ENCODE peak calls at places on chromosome 20, in five cellular contexts. H is IMR-90, O is OCI-LY7, M is A549, Z is hepatocyte. F is an unnamed sample.
A peak's percentile ranks its signal among the peaks of the same experiment; 100 is the strongest.

GRCh38 chr20:33985830-33986229 is 7.9 kb upstream of the RALY start:
- DNase-seq in H (no peak), O (no peak), M (no peak), Z (no peak), F (no peak)

GRCh38 chr20:22626501-22626900 is 42.1 kb upstream of the FOXA2 start:
- DNase-seq in H (no peak), O (no peak), M (no peak), Z (no peak), F (no peak)

GRCh38 chr20:10447028-10447427 is 11.9 kb downstream of the SLX4IP start:
- DNase-seq in H (peak; percentile 84), O (peak; percentile 54), M (peak; percentile 86), Z (no peak), F (peak; percentile 64)

GRCh38 chr20:2331901-2332565 is 36.2 kb downstream of the TGM3 start:
- DNase-seq in H (no peak), O (no peak), M (no peak), Z (no peak), F (no peak)

GRCh38 chr20:56776345-56776744 is 147.2 kb downstream of the TFAP2C start:
- DNase-seq in H (no peak), O (no peak), M (no peak), Z (no peak), F (no peak)

GRCh38 chr20:46128310-46129151 is 10.4 kb downstream of the CD40 start:
- DNase-seq in H (no peak), O (peak; percentile 17), M (peak; percentile 29), Z (peak; percentile 40), F (no peak)

GRCh38 chr20:324177-325042 is 942 bp upstream of the SOX12 start:
- DNase-seq in H (peak; percentile 72), O (peak; percentile 94), M (peak; percentile 96), Z (peak; percentile 95), F (peak; percentile 90)

GRCh38 chr20:11861479-11861878 is 56.2 kb upstream of the BTBD3 start:
- DNase-seq in H (no peak), O (no peak), M (no peak), Z (no peak), F (no peak)

GRCh38 chr20:58851221-58851968 is 693 bp upstream of the GNAS-AS1 start:
- DNase-seq in H (no peak), O (no peak), M (no peak), Z (no peak), F (no peak)

GRCh38 chr20:64256282-64256947 is 867 bp downstream of the PCMTD2 start:
- DNase-seq in H (peak; percentile 10), O (no peak), M (no peak), Z (no peak), F (peak; percentile 27)

DNA sequence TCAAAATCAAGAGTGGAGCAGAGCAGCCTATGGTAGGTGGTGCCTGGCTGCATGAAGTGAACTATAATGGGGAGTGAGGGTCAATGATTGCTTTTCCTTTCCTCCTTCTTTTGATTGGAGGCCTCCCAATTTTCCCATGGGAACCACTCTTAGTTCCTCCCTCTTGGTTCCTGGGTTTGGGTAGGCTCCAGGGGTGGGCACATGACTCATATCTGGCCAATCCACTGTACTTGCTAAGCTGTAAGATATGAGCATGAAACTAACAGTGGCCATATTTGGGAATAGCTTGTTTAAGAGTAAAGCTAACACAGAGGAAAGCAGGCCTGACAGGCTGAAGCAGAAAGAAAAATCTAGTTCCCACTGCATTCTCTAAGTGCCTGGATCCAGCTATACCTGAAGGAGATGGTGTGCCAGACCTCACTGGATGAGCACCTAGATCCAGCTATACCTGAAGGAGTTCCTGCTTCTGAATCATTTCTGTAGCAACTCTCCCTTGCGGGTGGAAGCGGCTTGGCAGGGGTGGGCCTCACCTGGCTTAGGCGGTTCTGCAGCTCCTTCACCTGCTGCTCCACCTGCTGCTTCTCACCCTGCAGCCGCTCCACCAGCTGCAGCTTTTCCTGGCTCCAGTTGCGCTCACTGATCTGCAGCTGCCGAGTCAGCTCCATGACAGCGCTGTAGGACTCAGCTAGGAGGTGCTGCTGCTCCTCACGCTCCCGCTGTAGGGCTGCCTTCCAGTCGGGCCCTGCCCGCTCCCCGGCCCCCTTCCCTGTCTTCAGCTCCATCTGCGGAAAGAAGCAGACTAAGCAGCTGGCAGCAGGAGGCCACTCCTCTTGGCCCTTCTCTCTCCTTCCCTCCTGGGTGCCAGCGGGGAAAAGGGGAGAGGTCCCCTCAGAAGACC is 29.0 kb upstream of the DSN1 start:
- DNase-seq in H (peak; percentile 90), O (no peak), M (peak; percentile 38), Z (no peak), F (peak; percentile 32)
- TF ChIP-seq CTCF in H (no peak), O (no peak), M (no peak), Z (no peak), F (no peak)

GRCh38 chr20:44009679-44009992 is 95.0 kb downstream of the TOX2 start:
- DNase-seq in H (no peak), O (no peak), M (no peak), Z (no peak), F (no peak)

GRCh38 chr20:44012466-44013226 is 98.0 kb downstream of the TOX2 start:
- DNase-seq in H (no peak), O (no peak), M (no peak), Z (no peak), F (no peak)

GRCh38 chr20:44008806-44009678 is 94.4 kb downstream of the TOX2 start:
- DNase-seq in H (no peak), O (no peak), M (peak; percentile 49), Z (no peak), F (peak; percentile 45)

GRCh38 chr20:44010162-44010704 is 95.6 kb downstream of the TOX2 start:
- DNase-seq in H (no peak), O (no peak), M (no peak), Z (no peak), F (no peak)

DNA sequence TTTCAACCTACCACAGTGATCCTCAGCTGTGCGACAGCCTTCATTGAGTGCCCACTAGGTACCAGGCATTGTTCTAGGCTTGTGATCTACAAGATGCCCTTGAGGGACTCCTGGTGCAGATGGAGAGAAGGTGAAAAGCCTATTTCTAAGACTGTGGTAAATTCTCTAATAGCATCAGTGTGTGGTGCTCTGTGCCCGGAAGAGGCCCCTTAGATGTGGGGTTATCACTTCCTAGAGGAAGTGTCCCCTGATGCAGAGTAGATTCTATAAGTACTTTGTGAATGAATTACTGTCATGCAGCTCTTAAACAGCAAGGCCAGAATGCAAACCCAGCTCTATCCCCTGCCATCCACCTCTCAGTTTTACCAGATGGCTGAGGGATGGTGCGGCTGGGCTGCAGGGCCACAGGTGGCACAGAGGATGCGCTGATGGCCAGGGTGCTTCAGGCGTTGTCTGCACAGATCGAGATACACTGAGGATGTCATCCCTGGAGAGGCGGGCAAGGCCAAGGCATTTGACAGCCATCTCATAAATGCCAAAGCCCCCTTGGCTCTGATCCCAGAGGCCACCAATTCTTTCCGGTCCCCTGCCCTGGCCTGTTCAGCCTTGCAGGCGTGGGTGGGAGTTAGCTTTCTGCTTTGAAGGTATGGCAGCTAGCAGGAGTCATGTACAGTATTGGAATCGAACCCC is 96.7 kb downstream of the TOX2 start:
- DNase-seq in H (no peak), O (no peak), M (no peak), Z (no peak), F (no peak)
- TF ChIP-seq CTCF in H (no peak), O (no peak), M (no peak), Z (no peak), F (no peak)

GRCh38 chr20:35395728-35396127 is 16.0 kb downstream of the UQCC1 start:
- DNase-seq in H (peak; percentile 81), O (no peak), M (no peak), Z (no peak), F (no peak)
- TF ChIP-seq CTCF in H (peak; percentile 38), O (no peak), M (no peak), Z (no peak), F (no peak)

GRCh38 chr20:6559791-6560190 is 207.7 kb upstream of the BMP2 start:
- DNase-seq in H (peak; percentile 8), O (no peak), M (no peak), Z (no peak), F (peak; percentile 54)

GRCh38 chr20:6562111-6562510 is 205.4 kb upstream of the BMP2 start:
- DNase-seq in H (peak; percentile 88), O (no peak), M (no peak), Z (peak; percentile 21), F (peak; percentile 91)

GRCh38 chr20:6560978-6561377 is 206.5 kb upstream of the BMP2 start:
- DNase-seq in H (no peak), O (no peak), M (no peak), Z (no peak), F (no peak)

GRCh38 chr20:6558361-6558760 is 209.1 kb upstream of the BMP2 start:
- DNase-seq in H (no peak), O (no peak), M (no peak), Z (no peak), F (peak; percentile 29)
- TF ChIP-seq CTCF in H (no peak), O (no peak), M (no peak), Z (peak; percentile 12), F (no peak)

GRCh38 chr20:6121504-6121903 is 1.3 kb downstream of the FERMT1 start:
- DNase-seq in H (no peak), O (no peak), M (no peak), Z (no peak), F (peak; percentile 21)
- TF ChIP-seq CTCF in H (no peak), O (no peak), M (no peak), Z (no peak), F (no peak)

DNA sequence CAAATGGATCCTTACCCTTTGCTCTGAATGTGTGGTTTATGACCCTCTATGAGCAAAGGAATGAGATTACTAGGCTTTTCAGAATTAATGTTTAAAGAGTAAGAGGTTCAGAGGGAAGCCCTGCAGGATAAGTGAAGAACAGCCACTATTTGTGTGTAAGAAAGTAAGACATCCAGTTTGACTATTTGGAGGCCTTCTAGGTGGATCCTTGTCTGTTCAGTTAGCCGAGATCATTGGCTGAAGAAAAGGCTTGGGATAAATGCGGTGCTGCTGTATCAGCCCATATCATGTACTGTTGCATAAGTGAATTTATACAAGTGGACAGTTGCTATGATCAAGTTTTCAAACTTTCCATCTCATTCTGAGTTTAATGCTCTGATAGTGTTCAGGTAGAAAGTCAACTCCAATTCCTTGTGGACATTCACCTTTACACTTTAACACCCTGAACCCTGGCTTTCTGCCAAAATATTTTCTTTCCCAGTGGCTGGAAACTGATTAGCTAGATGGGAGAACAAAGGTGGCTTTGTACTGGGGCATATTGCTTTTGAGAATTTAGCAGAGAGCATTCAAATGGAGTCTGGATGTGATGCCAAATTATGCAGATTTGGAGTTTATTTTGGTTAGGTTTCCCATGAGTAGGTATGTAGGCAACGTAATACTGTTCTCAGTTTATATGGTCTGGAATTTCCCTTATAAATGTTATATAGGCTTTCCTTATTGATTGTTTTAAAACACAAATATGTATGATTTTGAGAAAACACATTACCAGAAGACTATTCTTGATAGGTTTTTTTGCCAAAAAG is 15.0 kb downstream of the PARD6B start:
- DNase-seq in H (no peak), O (no peak), M (no peak), Z (peak; percentile 68), F (no peak)
- TF ChIP-seq CTCF in H (no peak), O (no peak), M (no peak), Z (no peak), F (no peak)

DNA sequence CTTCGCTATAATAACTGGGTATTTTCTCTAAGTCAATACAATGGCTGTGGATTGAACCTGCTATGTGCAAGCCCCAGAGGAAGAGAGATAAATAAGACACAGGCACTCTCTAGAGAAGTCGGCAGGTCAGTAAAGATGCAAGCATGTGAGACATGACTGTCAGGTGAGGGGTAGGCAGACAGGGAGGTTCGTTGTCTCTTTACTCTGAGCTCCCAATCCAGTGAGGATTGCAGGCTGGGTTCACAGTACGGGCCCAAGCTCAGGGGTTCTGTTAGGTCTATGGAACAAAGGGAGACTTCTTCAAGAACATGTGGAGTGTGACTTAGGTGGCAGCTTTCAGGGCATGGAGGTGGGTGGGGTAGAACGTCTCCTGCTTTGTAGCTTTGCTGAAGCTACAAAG is 147.2 kb downstream of the PCSK2 start:
- DNase-seq in H (no peak), O (no peak), M (no peak), Z (no peak), F (no peak)
- TF ChIP-seq CTCF in H (no peak), O (no peak), M (no peak), Z (no peak), F (no peak)

GRCh38 chr20:63224272-63225081 is 8.5 kb upstream of the YTHDF1 start:
- DNase-seq in H (peak; percentile 44), O (no peak), M (peak; percentile 91), Z (peak; percentile 66), F (peak; percentile 55)
- TF ChIP-seq CTCF in H (peak; percentile 35), O (no peak), M (peak; percentile 38), Z (peak; percentile 13), F (peak; percentile 25)